ENCODE peak calls at places on chromosomes 12 and 14, in nine cellular contexts. One of them, this sample, is unnamed.

GRCh38 chr14:53952533-53952932 is 4.1 kb downstream of the BMP4 start:
- DNase-seq in HFFc6: no peak
- DNase-seq in foreskin keratinocyte: no peak
- DNase-seq in Calu3: no peak
- DNase-seq in coronary artery: no peak
- DNase-seq in WTC11: no peak
- DNase-seq in AG10803: no peak
- DNase-seq in mesothelial cell of epicardium: no peak
- DNase-seq in adrenal gland: no peak
- DNase-seq in this sample: no peak

GRCh38 chr14:74135386-74135785 is 50.6 kb downstream of the LIN52 start:
- DNase-seq in adrenal gland: no peak
- DNase-seq in coronary artery: no peak
- DNase-seq in Calu3: no peak
- DNase-seq in HFFc6: no peak
- DNase-seq in AG10803: peak; percentile 46
- DNase-seq in foreskin keratinocyte: no peak
- DNase-seq in mesothelial cell of epicardium: no peak
- DNase-seq in WTC11: no peak
- DNase-seq in this sample: no peak

GRCh38 chr14:91980157-91980556 is 32.7 kb upstream of the FBLN5 start:
- DNase-seq in AG10803: peak; percentile 80
- DNase-seq in foreskin keratinocyte: peak; percentile 95
- DNase-seq in mesothelial cell of epicardium: no peak
- DNase-seq in Calu3: no peak
- DNase-seq in coronary artery: no peak
- DNase-seq in WTC11: no peak
- DNase-seq in adrenal gland: no peak
- DNase-seq in HFFc6: peak; percentile 95
- DNase-seq in this sample: peak; percentile 82

GRCh38 chr12:108649668-108650067 is 16.0 kb upstream of the SELPLG start:
- DNase-seq in Calu3: no peak
- DNase-seq in AG10803: peak; percentile 92
- DNase-seq in HFFc6: peak; percentile 90
- DNase-seq in WTC11: no peak
- DNase-seq in coronary artery: no peak
- DNase-seq in mesothelial cell of epicardium: no peak
- DNase-seq in adrenal gland: peak; percentile 50
- DNase-seq in foreskin keratinocyte: peak; percentile 49
- DNase-seq in this sample: peak; percentile 42

GRCh38 chr12:34298176-34298970 is 276.1 kb downstream of the ALG10 start:
- DNase-seq in mesothelial cell of epicardium: no peak
- DNase-seq in foreskin keratinocyte: no peak
- DNase-seq in HFFc6: no peak
- DNase-seq in adrenal gland: no peak
- DNase-seq in WTC11: no peak
- DNase-seq in coronary artery: no peak
- DNase-seq in AG10803: no peak
- DNase-seq in Calu3: no peak
- DNase-seq in this sample: no peak

GRCh38 chr12:14845350-14845750 is 2.0 kb upstream of the ART4 start:
- DNase-seq in coronary artery: no peak
- DNase-seq in mesothelial cell of epicardium: no peak
- DNase-seq in foreskin keratinocyte: peak; percentile 44
- DNase-seq in adrenal gland: peak; percentile 74
- DNase-seq in AG10803: peak; percentile 53
- DNase-seq in WTC11: peak; percentile 32
- DNase-seq in Calu3: peak; percentile 50
- DNase-seq in HFFc6: peak; percentile 57
- DNase-seq in this sample: no peak

GRCh38 chr12:7856516-7856915 is 16.2 kb downstream of the SLC2A14 start:
- DNase-seq in adrenal gland: no peak
- DNase-seq in coronary artery: no peak
- DNase-seq in AG10803: no peak
- DNase-seq in Calu3: no peak
- DNase-seq in WTC11: no peak
- DNase-seq in HFFc6: no peak
- DNase-seq in mesothelial cell of epicardium: no peak
- DNase-seq in foreskin keratinocyte: peak; percentile 20
- DNase-seq in this sample: no peak

GRCh38 chr14:95313707-95314106 is 6.0 kb downstream of the CLMN start:
- DNase-seq in AG10803: peak; percentile 54
- DNase-seq in adrenal gland: peak; percentile 64
- DNase-seq in HFFc6: peak; percentile 27
- DNase-seq in Calu3: peak; percentile 56
- DNase-seq in WTC11: no peak
- DNase-seq in foreskin keratinocyte: no peak
- DNase-seq in coronary artery: peak; percentile 85
- DNase-seq in mesothelial cell of epicardium: no peak
- DNase-seq in this sample: peak; percentile 48

GRCh38 chr12:50297996-50298395 is 14.7 kb upstream of the LIMA1 start:
- DNase-seq in HFFc6: no peak
- DNase-seq in foreskin keratinocyte: no peak
- DNase-seq in mesothelial cell of epicardium: no peak
- DNase-seq in coronary artery: no peak
- DNase-seq in adrenal gland: no peak
- DNase-seq in AG10803: no peak
- DNase-seq in WTC11: no peak
- DNase-seq in Calu3: no peak
- DNase-seq in this sample: no peak

GRCh38 chr12:92466391-92467305 is 236.1 kb upstream of the PLEKHG7 start:
- DNase-seq in AG10803: no peak
- DNase-seq in adrenal gland: peak; percentile 34
- DNase-seq in foreskin keratinocyte: no peak
- DNase-seq in mesothelial cell of epicardium: no peak
- DNase-seq in WTC11: peak; percentile 15
- DNase-seq in Calu3: no peak
- DNase-seq in coronary artery: no peak
- DNase-seq in HFFc6: no peak
- DNase-seq in this sample: no peak

GRCh38 chr12:113688313-113688712 is 216.6 kb upstream of the LHX5 start:
- DNase-seq in foreskin keratinocyte: no peak
- DNase-seq in coronary artery: no peak
- DNase-seq in adrenal gland: no peak
- DNase-seq in HFFc6: no peak
- DNase-seq in WTC11: no peak
- DNase-seq in AG10803: no peak
- DNase-seq in Calu3: no peak
- DNase-seq in mesothelial cell of epicardium: no peak
- DNase-seq in this sample: no peak

GRCh38 chr14:71551291-71551955 is 380.8 kb upstream of the RGS6 start:
- DNase-seq in AG10803: peak; percentile 91
- DNase-seq in mesothelial cell of epicardium: no peak
- DNase-seq in coronary artery: no peak
- DNase-seq in foreskin keratinocyte: peak; percentile 45
- DNase-seq in Calu3: no peak
- DNase-seq in HFFc6: peak; percentile 86
- DNase-seq in adrenal gland: no peak
- DNase-seq in WTC11: no peak
- DNase-seq in this sample: peak; percentile 71

GRCh38 chr14:24804813-24805212 is 170.8 kb upstream of the GZMB start:
- DNase-seq in WTC11: no peak
- DNase-seq in mesothelial cell of epicardium: no peak
- DNase-seq in coronary artery: no peak
- DNase-seq in AG10803: no peak
- DNase-seq in adrenal gland: no peak
- DNase-seq in HFFc6: no peak
- DNase-seq in foreskin keratinocyte: no peak
- DNase-seq in Calu3: no peak
- DNase-seq in this sample: no peak

GRCh38 chr12:117045998-117046374 is 53.2 kb downstream of the TESC start:
- DNase-seq in coronary artery: no peak
- DNase-seq in WTC11: peak; percentile 40
- DNase-seq in HFFc6: no peak
- DNase-seq in Calu3: no peak
- DNase-seq in mesothelial cell of epicardium: no peak
- DNase-seq in AG10803: no peak
- DNase-seq in foreskin keratinocyte: no peak
- DNase-seq in adrenal gland: no peak
- DNase-seq in this sample: no peak
- TF ChIP-seq CTCF in coronary artery: no peak
- TF ChIP-seq CTCF in WTC11: no peak
- TF ChIP-seq CTCF in HFFc6: peak; percentile 32
- TF ChIP-seq CTCF in Calu3: no peak
- TF ChIP-seq CTCF in mesothelial cell of epicardium: no peak
- TF ChIP-seq CTCF in AG10803: no peak
- TF ChIP-seq CTCF in foreskin keratinocyte: no peak
- TF ChIP-seq CTCF in adrenal gland: no peak
- TF ChIP-seq CTCF in this sample: peak; percentile 12

GRCh38 chr14:106848330-106849121 is 1322.1 kb downstream of the TMEM121 start:
- DNase-seq in coronary artery: no peak
- DNase-seq in Calu3: peak; percentile 68
- DNase-seq in AG10803: no peak
- DNase-seq in adrenal gland: no peak
- DNase-seq in foreskin keratinocyte: peak; percentile 7
- DNase-seq in WTC11: no peak
- DNase-seq in HFFc6: no peak
- DNase-seq in mesothelial cell of epicardium: no peak
- DNase-seq in this sample: peak; percentile 82
- TF ChIP-seq CTCF in coronary artery: no peak
- TF ChIP-seq CTCF in Calu3: peak; percentile 38
- TF ChIP-seq CTCF in AG10803: no peak
- TF ChIP-seq CTCF in adrenal gland: peak; percentile 24
- TF ChIP-seq CTCF in foreskin keratinocyte: no peak
- TF ChIP-seq CTCF in WTC11: no peak
- TF ChIP-seq CTCF in HFFc6: peak; percentile 18
- TF ChIP-seq CTCF in mesothelial cell of epicardium: no peak
- TF ChIP-seq CTCF in this sample: peak; percentile 73

GRCh38 chr14:61460853-61461611 is 139.7 kb downstream of the PRKCH start:
- DNase-seq in foreskin keratinocyte: peak; percentile 92
- DNase-seq in Calu3: no peak
- DNase-seq in adrenal gland: no peak
- DNase-seq in mesothelial cell of epicardium: no peak
- DNase-seq in AG10803: no peak
- DNase-seq in WTC11: no peak
- DNase-seq in HFFc6: no peak
- DNase-seq in coronary artery: peak; percentile 60
- DNase-seq in this sample: no peak

GRCh38 chr14:61460063-61460462 is 138.7 kb downstream of the PRKCH start:
- DNase-seq in mesothelial cell of epicardium: no peak
- DNase-seq in adrenal gland: no peak
- DNase-seq in Calu3: no peak
- DNase-seq in AG10803: no peak
- DNase-seq in HFFc6: no peak
- DNase-seq in WTC11: no peak
- DNase-seq in coronary artery: no peak
- DNase-seq in foreskin keratinocyte: no peak
- DNase-seq in this sample: no peak

GRCh38 chr14:61461808-61462275 is 140.5 kb downstream of the PRKCH start:
- DNase-seq in WTC11: no peak
- DNase-seq in Calu3: peak; percentile 50
- DNase-seq in HFFc6: peak; percentile 76
- DNase-seq in coronary artery: peak; percentile 65
- DNase-seq in foreskin keratinocyte: peak; percentile 54
- DNase-seq in mesothelial cell of epicardium: no peak
- DNase-seq in adrenal gland: peak; percentile 58
- DNase-seq in AG10803: peak; percentile 74
- DNase-seq in this sample: no peak

GRCh38 chr14:61463664-61464063 is 142.3 kb downstream of the PRKCH start:
- DNase-seq in foreskin keratinocyte: no peak
- DNase-seq in HFFc6: no peak
- DNase-seq in Calu3: no peak
- DNase-seq in adrenal gland: no peak
- DNase-seq in coronary artery: no peak
- DNase-seq in WTC11: no peak
- DNase-seq in mesothelial cell of epicardium: no peak
- DNase-seq in AG10803: no peak
- DNase-seq in this sample: no peak

DNA sequence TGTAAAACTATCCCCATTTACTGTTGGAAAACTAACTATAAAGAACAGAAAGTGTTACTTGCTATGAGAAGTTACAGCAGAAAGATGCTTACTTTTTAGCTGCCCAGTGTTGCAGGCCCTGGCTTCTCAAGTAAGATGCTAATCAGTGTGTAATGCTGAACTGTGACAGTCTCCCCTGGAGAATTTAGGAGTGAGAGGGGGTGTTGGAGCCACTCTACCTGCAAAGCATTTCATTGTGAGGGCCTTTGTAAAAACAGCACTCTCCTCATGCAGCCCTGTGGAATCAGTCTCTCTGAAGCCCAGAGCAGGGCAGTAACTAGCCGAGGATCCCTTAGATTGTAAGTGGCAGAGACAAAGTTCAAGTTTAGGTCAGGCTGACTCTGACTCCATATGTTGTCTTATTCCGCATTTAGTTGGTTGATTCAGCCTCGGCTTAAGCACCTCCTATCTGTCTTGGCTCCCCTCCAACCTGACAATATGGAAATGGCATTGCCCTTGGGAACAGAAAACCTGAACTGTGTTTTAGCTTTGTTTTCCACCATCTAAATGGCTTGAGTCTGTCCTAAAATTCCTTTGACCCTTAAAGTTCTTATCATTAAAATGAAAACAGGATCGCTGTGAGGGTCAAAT is 141.3 kb downstream of the PRKCH start:
- DNase-seq in AG10803: peak; percentile 61
- DNase-seq in WTC11: no peak
- DNase-seq in Calu3: no peak
- DNase-seq in foreskin keratinocyte: peak; percentile 71
- DNase-seq in adrenal gland: no peak
- DNase-seq in HFFc6: peak; percentile 55
- DNase-seq in mesothelial cell of epicardium: no peak
- DNase-seq in coronary artery: peak; percentile 38
- DNase-seq in this sample: no peak
- TF ChIP-seq CTCF in AG10803: no peak
- TF ChIP-seq CTCF in WTC11: no peak
- TF ChIP-seq CTCF in Calu3: no peak
- TF ChIP-seq CTCF in foreskin keratinocyte: no peak
- TF ChIP-seq CTCF in adrenal gland: no peak
- TF ChIP-seq CTCF in HFFc6: no peak
- TF ChIP-seq CTCF in mesothelial cell of epicardium: no peak
- TF ChIP-seq CTCF in coronary artery: no peak
- TF ChIP-seq CTCF in this sample: no peak

DNA sequence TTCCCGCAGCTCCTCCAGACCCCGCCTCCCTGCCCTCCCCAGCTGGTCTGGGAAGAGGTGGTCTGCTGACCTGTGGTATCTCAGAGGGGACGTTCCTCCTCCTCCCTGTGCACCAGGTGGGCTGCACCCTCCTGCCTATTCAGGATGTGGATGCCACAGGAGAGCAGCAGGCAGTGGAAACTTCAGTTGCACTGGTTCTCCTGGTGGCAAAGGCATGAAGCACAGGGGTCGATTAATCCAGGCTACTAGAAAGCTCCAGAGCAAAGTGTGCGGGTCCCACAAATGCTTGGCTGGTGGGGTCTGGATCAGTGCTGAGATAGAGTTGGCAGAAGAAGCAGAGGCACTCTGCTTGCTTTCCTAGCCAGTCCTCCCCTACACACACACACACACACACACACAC is 197.0 kb downstream of the SLC41A2 start:
- DNase-seq in mesothelial cell of epicardium: no peak
- DNase-seq in HFFc6: no peak
- DNase-seq in Calu3: no peak
- DNase-seq in AG10803: no peak
- DNase-seq in adrenal gland: no peak
- DNase-seq in WTC11: no peak
- DNase-seq in coronary artery: no peak
- DNase-seq in foreskin keratinocyte: no peak
- DNase-seq in this sample: no peak
- TF ChIP-seq CTCF in mesothelial cell of epicardium: no peak
- TF ChIP-seq CTCF in HFFc6: no peak
- TF ChIP-seq CTCF in Calu3: no peak
- TF ChIP-seq CTCF in AG10803: peak; percentile 4
- TF ChIP-seq CTCF in adrenal gland: no peak
- TF ChIP-seq CTCF in WTC11: no peak
- TF ChIP-seq CTCF in coronary artery: no peak
- TF ChIP-seq CTCF in foreskin keratinocyte: no peak
- TF ChIP-seq CTCF in this sample: peak; percentile 21